ENCODE peak calls at places on chromosomes 4 and X, in five cellular contexts. V is IMR-90, E is body of pancreas, K is suprapubic skin, J is iPS DF 6.9. Q is an unnamed sample.

GRCh38 chr4:145481164-145481941 is at the start of gene SMAD1:
- DNase-seq in V (peak; percentile 82), E (peak; percentile 94), K (peak; percentile 83), J (peak; percentile 16), Q (peak; percentile 81)

GRCh38 chr4:95129708-95130343 is 372.1 kb downstream of the BMPR1B start:
- DNase-seq in V (peak; percentile 99), E (peak; percentile 15), K (no peak), J (no peak), Q (peak; percentile 39)

GRCh38 chr4:89420507-89420906 is 112.9 kb upstream of the GPRIN3 start:
- DNase-seq in V (peak; percentile 1), E (no peak), K (no peak), J (no peak), Q (no peak)

GRCh38 chr4:1631136-1631535 is 53.0 kb downstream of the FAM53A start:
- DNase-seq in V (no peak), E (no peak), K (no peak), J (no peak), Q (no peak)

GRCh38 chr4:184513802-184514120 is 39.4 kb upstream of the IRF2 start:
- DNase-seq in V (no peak), E (no peak), K (no peak), J (no peak), Q (no peak)

GRCh38 chr4:31458813-31459212 is 738.6 kb downstream of the PCDH7 start:
- DNase-seq in V (no peak), E (no peak), K (no peak), J (no peak), Q (no peak)

GRCh38 chr4:172270421-172270820 is 457.2 kb downstream of the GALNTL6 start:
- DNase-seq in V (no peak), E (no peak), K (no peak), J (no peak), Q (peak; percentile 28)

GRCh38 chrX:77749695-77750094 is 36.3 kb downstream of the ATRX start:
- DNase-seq in V (peak; percentile 82), E (no peak), K (no peak), J (no peak), Q (peak; percentile 86)

GRCh38 chr4:142158980-142159379 is 522.6 kb downstream of the IL15 start:
- DNase-seq in V (no peak), E (no peak), K (no peak), J (no peak), Q (no peak)

GRCh38 chrX:53631156-53631555 is 55.4 kb downstream of the HUWE1 start:
- DNase-seq in V (peak; percentile 41), E (no peak), K (no peak), J (no peak), Q (no peak)

GRCh38 chr4:106816501-106816900 is 219.6 kb downstream of the DKK2 start:
- DNase-seq in V (peak; percentile 17), E (no peak), K (no peak), J (no peak), Q (no peak)

GRCh38 chr4:1628892-1629703 is 55.0 kb downstream of the FAM53A start:
- DNase-seq in V (peak; percentile 6), E (peak; percentile 64), K (peak; percentile 74), J (peak; percentile 27), Q (peak; percentile 74)

GRCh38 chr4:56293121-56293520 is 94.2 kb downstream of the AASDH start:
- DNase-seq in V (no peak), E (no peak), K (no peak), J (no peak), Q (no peak)

GRCh38 chr4:45569619-45570018 is 554.2 kb downstream of the GABRG1 start:
- DNase-seq in V (no peak), E (no peak), K (no peak), J (no peak), Q (no peak)

GRCh38 chr4:174757736-174758135 is 71.3 kb downstream of the GLRA3 start:
- DNase-seq in V (no peak), E (no peak), K (no peak), J (peak; percentile 5), Q (no peak)

GRCh38 chr4:152973614-152974200 is 37.6 kb downstream of the FHDC1 start:
- DNase-seq in V (no peak), E (no peak), K (no peak), J (no peak), Q (no peak)

GRCh38 chrX:131441033-131441432 is 102.8 kb upstream of the OR13H1 start:
- DNase-seq in V (no peak), E (peak; percentile 17), K (no peak), J (no peak), Q (no peak)

GRCh38 chrX:45716747-45717146 is 516.1 kb upstream of the DIPK2B start:
- DNase-seq in V (no peak), E (no peak), K (no peak), J (no peak), Q (no peak)

GRCh38 chrX:23883737-23884354 is 23.9 kb downstream of the APOO start:
- DNase-seq in V (peak; percentile 85), E (no peak), K (no peak), J (no peak), Q (no peak)

GRCh38 chrX:57313583-57314215 is 27.2 kb downstream of the FAAH2 start:
- DNase-seq in V (no peak), E (no peak), K (no peak), J (no peak), Q (no peak)

GRCh38 chr4:158958489-158959270 is 144.2 kb upstream of the RAPGEF2 start:
- DNase-seq in V (peak; percentile 33), E (no peak), K (no peak), J (no peak), Q (no peak)

GRCh38 chr4:89765966-89766365 is 71.0 kb downstream of the SNCA start:
- DNase-seq in V (peak; percentile 63), E (peak; percentile 16), K (no peak), J (no peak), Q (peak; percentile 82)

GRCh38 chr4:83255584-83255983 is 29.0 kb downstream of the COQ2 start:
- DNase-seq in V (peak; percentile 76), E (no peak), K (no peak), J (no peak), Q (no peak)

GRCh38 chr4:119041951-119042560 is 93.6 kb upstream of the MYOZ2 start:
- DNase-seq in V (peak; percentile 83), E (peak; percentile 67), K (no peak), J (peak; percentile 78), Q (peak; percentile 94)

GRCh38 chr4:150117094-150117493 is 38.8 kb downstream of the DCLK2 start:
- DNase-seq in V (peak; percentile 33), E (no peak), K (no peak), J (no peak), Q (no peak)

GRCh38 chr4:114277690-114278089 is 298.2 kb upstream of the ARSJ start:
- DNase-seq in V (peak; percentile 70), E (no peak), K (no peak), J (no peak), Q (no peak)

GRCh38 chr4:18202510-18202909 is 181.0 kb upstream of the LCORL start:
- DNase-seq in V (no peak), E (no peak), K (no peak), J (no peak), Q (no peak)

GRCh38 chr4:166134285-166134684 is 261.2 kb downstream of the TLL1 start:
- DNase-seq in V (no peak), E (no peak), K (no peak), J (no peak), Q (no peak)

GRCh38 chrX:142828129-142828528 is 197.6 kb upstream of the SPANXN4 start:
- DNase-seq in V (no peak), E (no peak), K (no peak), J (no peak), Q (no peak)

GRCh38 chr4:123661080-123661737 is 264.6 kb downstream of the SPRY1 start:
- DNase-seq in V (peak; percentile 33), E (no peak), K (no peak), J (no peak), Q (peak; percentile 34)

GRCh38 chr4:69092190-69092589 is 4.1 kb upstream of the UGT2B7 start:
- DNase-seq in V (peak; percentile 77), E (no peak), K (no peak), J (no peak), Q (no peak)

GRCh38 chrX:40759374-40759773 is 24.0 kb upstream of the MED14 start:
- DNase-seq in V (no peak), E (no peak), K (no peak), J (no peak), Q (no peak)

GRCh38 chr4:151166662-151167061 is 67.2 kb downstream of the RPS3A start:
- DNase-seq in V (peak; percentile 12), E (no peak), K (no peak), J (no peak), Q (peak; percentile 4)

GRCh38 chr4:110196206-110196870 is 2.1 kb downstream of the ELOVL6 start:
- DNase-seq in V (peak; percentile 32), E (peak; percentile 40), K (peak; percentile 69), J (no peak), Q (peak; percentile 68)

GRCh38 chrX:149830192-149830873 is 48.6 kb downstream of the MAGEA9 start:
- DNase-seq in V (peak; percentile 17), E (no peak), K (no peak), J (no peak), Q (peak; percentile 13)

GRCh38 chrX:49153467-49153866 is 9.1 kb upstream of the MAGIX start:
- DNase-seq in V (no peak), E (no peak), K (no peak), J (no peak), Q (no peak)

GRCh38 chrX:48920713-48921104 is 1.9 kb upstream of the PIM2 start:
- DNase-seq in V (no peak), E (no peak), K (no peak), J (no peak), Q (no peak)

DNA sequence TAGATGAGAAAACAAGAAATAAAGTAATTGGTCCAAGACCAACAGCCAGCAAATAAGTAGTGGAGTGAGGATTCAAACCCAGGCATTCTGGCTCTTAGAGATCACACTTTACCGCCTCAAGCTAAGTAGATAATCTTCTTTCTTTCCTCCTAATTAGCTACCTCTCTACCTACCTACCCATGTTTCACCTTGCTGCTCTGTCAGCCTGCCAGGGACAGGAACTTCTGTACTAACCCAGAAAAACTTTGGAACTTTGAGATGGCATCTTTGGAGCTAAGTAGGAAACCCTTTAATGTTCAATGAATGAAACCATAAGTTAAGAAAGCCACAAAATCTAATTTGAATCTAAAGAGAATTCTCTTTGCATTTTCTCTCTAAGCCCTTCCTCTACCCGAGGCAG is 145.2 kb downstream of the CHRNA9 start:
- DNase-seq in V (no peak), E (no peak), K (no peak), J (no peak), Q (no peak)
- H3K27me3 ChIP-seq in V (no peaks in the 10 kb centered on the region), E (no peaks in the 10 kb centered on the region), K (no peaks in the 10 kb centered on the region), J (no peaks in the 10 kb centered on the region), Q (no peaks in the 10 kb centered on the region)

GRCh38 chr4:40564004-40564403 is 65.7 kb downstream of the RBM47 start:
- DNase-seq in V (no peak), E (no peak), K (no peak), J (no peak), Q (no peak)
- H3K4me1 ChIP-seq in V (peaks cover 3% of the 10 kb centered on the region), E (peaks cover 47% of the 10 kb centered on the region), K (no peaks in the 10 kb centered on the region), J (peaks cover 1% of the 10 kb centered on the region), Q (peaks cover 5% of the 10 kb centered on the region)

DNA sequence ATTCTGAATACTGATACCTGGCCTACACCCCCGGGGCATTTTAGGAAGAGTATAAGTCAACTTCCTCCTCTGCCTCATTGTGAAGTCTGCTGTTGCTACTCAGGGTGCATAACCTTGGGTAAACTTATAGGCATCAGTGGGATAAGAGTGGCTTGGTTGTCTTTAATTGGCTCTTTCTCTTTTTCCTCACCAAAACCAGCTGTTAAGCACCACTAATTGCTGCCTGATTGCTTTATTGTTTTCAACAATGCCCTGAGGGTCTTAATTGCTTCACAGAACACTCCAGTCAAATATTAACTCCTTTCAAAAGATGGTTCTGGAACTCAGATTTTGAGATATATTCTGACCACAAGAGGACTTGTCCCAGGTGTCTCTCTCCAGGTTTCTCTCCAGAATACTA is 337.0 kb upstream of the MAGEB16 start:
- DNase-seq in V (no peak), E (no peak), K (no peak), J (no peak), Q (no peak)
- H3K27me3 ChIP-seq in V (no peaks in the 10 kb centered on the region), E (no peaks in the 10 kb centered on the region), K (no peaks in the 10 kb centered on the region), J (no peaks in the 10 kb centered on the region), Q (no peaks in the 10 kb centered on the region)

GRCh38 chr4:168844261-168845039 is 165.6 kb downstream of the CBR4 start:
- DNase-seq in V (peak; percentile 91), E (no peak), K (no peak), J (no peak), Q (no peak)
- H3K4me1 ChIP-seq in V (peaks cover 29% of the 10 kb centered on the region), E (peaks cover 18% of the 10 kb centered on the region), K (peaks cover 79% of the 10 kb centered on the region), J (peaks cover 10% of the 10 kb centered on the region), Q (peaks cover 47% of the 10 kb centered on the region)

Q was measured in SJCRH30.